ENCODE peak calls at places on chromosome 21, in five cellular contexts. G is K562, Z is GM12878, D is H1, Y is HepG2. S is an unnamed sample.

GRCh38 chr21:39121600-39122355 is 61.5 kb downstream of the PSMG1 start:
- DNase-seq in G (no peak), Z (no peak), D (peak), Y (no peak), S (no peak)

GRCh38 chr21:32538147-32538792 is 47.1 kb downstream of the TCP10L start:
- DNase-seq in G (no peak), Z (no peak), D (no peak), Y (no peak), S (no peak)

GRCh38 chr21:42199488-42200463 is 19.2 kb upstream of the ABCG1 start:
- DNase-seq in G (no peak), Z (peak), D (no peak), Y (peak), S (no peak)

GRCh38 chr21:39180429-39181019 is 2.7 kb downstream of the PSMG1 start:
- DNase-seq in G (no peak), Z (no peak), D (no peak), Y (no peak), S (no peak)

GRCh38 chr21:41958886-41959563 is 5.2 kb upstream of the C2CD2 start:
- DNase-seq in G (no peak), Z (no peak), D (no peak), Y (no peak), S (no peak)

GRCh38 chr21:42980959-42981523 is 6.7 kb downstream of the PKNOX1 start:
- DNase-seq in G (no peak), Z (no peak), D (no peak), Y (no peak), S (no peak)

GRCh38 chr21:43191521-43191920 is 22.7 kb downstream of the CRYAA start:
- DNase-seq in G (no peak), Z (no peak), D (no peak), Y (no peak), S (no peak)

GRCh38 chr21:36134820-36135390 is at the start of gene CBR3:
- DNase-seq in G (no peak), Z (no peak), D (no peak), Y (no peak), S (peak)

GRCh38 chr21:29194847-29195246 is 64.4 kb downstream of the MAP3K7CL start:
- DNase-seq in G (no peak), Z (no peak), D (no peak), Y (peak), S (no peak)
- TF ChIP-seq SIN3A in G (no peak), Z (no peak), D (no peak), Y (no peak), S (no peak)

DNA sequence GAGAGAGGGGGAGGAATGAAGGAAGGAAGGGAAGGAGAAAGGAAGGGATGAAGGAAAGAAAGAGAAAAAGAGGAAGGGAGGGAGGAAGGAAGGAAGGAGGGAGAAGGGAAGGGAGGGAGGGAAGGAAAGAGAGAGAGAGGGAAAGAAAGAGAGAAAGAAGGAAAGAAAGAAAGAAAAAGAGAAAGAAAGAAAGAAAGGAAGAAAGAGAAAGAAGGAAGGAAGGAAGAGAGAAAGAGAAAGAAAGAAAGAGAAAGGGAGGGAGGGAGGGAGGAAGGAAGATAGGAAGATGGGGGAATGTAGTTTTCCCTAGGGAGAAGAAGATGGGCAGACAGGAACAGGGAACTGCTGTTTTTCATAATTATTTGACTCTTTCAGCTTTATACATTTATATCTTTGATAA is 115.1 kb upstream of the CXADR start:
- DNase-seq in G (no peak), Z (no peak), D (no peak), Y (no peak), S (no peak)
- TF ChIP-seq TAF1 in G (no peak), Z (no peak), D (no peak), Y (no peak), S (no peak)

GRCh38 chr21:44421901-44422840 is 33.1 kb upstream of the LRRC3 start:
- DNase-seq in G (no peak), Z (no peak), D (no peak), Y (no peak), S (no peak)

GRCh38 chr21:44423312-44423821 is 31.9 kb upstream of the LRRC3 start:
- DNase-seq in G (no peak), Z (no peak), D (no peak), Y (no peak), S (no peak)

GRCh38 chr21:44425307-44425894 is 29.9 kb upstream of the LRRC3 start:
- DNase-seq in G (no peak), Z (no peak), D (no peak), Y (no peak), S (no peak)

GRCh38 chr21:44424608-44425306 is 30.6 kb upstream of the LRRC3 start:
- DNase-seq in G (no peak), Z (no peak), D (no peak), Y (no peak), S (no peak)

GRCh38 chr21:44423941-44424607 is 31.2 kb upstream of the LRRC3 start:
- DNase-seq in G (no peak), Z (no peak), D (no peak), Y (no peak), S (no peak)
- TF ChIP-seq SIN3A in G (no peak), Z (no peak), D (no peak), Y (no peak), S (no peak)

DNA sequence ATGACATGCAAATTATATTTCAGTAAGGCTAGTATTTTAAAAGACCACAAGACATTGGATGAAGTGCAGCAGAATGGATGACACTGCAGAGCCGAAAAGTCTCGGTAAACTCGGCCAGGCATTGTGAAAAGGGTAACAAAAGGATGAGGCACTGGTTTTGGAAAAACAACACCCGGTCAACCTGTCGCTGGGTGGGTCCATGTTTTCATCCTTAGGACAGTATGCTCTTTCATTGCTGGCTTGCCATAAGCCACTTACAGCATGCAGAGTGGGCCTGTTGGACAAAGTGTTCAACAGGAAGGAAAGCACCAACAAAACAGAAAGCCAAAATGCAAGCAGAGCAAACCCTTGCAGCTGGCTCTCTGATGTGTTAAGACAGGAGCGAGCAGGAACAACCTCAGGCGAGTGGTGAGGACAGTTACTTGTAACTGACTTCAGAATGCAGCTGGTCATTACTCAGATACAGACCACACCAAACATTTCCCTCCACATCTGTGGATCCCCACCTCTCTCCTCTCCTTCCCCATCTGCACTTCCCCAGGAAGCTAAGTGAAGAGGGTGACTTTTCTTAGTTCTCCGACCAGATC is 2.9 kb upstream of the RCAN1 start:
- DNase-seq in G (no peak), Z (no peak), D (no peak), Y (no peak), S (no peak)
- TF ChIP-seq TAF1 in G (no peak), Z (no peak), D (no peak), Y (no peak), S (no peak)

GRCh38 chr21:45511661-45512431 is 30.4 kb downstream of the SLC19A1 start:
- DNase-seq in G (no peak), Z (no peak), D (no peak), Y (no peak), S (no peak)

GRCh38 chr21:45513741-45514310 is 28.4 kb downstream of the SLC19A1 start:
- DNase-seq in G (no peak), Z (no peak), D (no peak), Y (no peak), S (no peak)

GRCh38 chr21:45514311-45515021 is 27.8 kb downstream of the SLC19A1 start:
- DNase-seq in G (no peak), Z (no peak), D (no peak), Y (no peak), S (no peak)

GRCh38 chr21:45512626-45513002 is 29.6 kb downstream of the SLC19A1 start:
- DNase-seq in G (no peak), Z (no peak), D (no peak), Y (no peak), S (no peak)

GRCh38 chr21:45513003-45513706 is 29.1 kb downstream of the SLC19A1 start:
- DNase-seq in G (no peak), Z (no peak), D (no peak), Y (no peak), S (no peak)
- TF ChIP-seq SIN3A in G (no peak), Z (no peak), D (no peak), Y (no peak), S (no peak)

GRCh38 chr21:46055863-46056281 is 42.0 kb upstream of the COL6A2 start:
- DNase-seq in G (no peak), Z (no peak), D (no peak), Y (no peak), S (no peak)
- TF ChIP-seq TAF1 in G (no peak), Z (no peak), D (no peak), Y (no peak), S (no peak)

GRCh38 chr21:45542667-45543370 is 579 bp upstream of the SLC19A1 start:
- DNase-seq in G (no peak), Z (no peak), D (peak), Y (no peak), S (peak)

GRCh38 chr21:45544449-45545235 is 2.4 kb upstream of the SLC19A1 start:
- DNase-seq in G (no peak), Z (no peak), D (peak), Y (no peak), S (no peak)

GRCh38 chr21:45543710-45544448 is 1.6 kb upstream of the SLC19A1 start:
- DNase-seq in G (no peak), Z (no peak), D (peak), Y (no peak), S (peak)

GRCh38 chr21:45542242-45542666 is at the start of gene SLC19A1:
- DNase-seq in G (peak), Z (no peak), D (peak), Y (no peak), S (peak)

DNA sequence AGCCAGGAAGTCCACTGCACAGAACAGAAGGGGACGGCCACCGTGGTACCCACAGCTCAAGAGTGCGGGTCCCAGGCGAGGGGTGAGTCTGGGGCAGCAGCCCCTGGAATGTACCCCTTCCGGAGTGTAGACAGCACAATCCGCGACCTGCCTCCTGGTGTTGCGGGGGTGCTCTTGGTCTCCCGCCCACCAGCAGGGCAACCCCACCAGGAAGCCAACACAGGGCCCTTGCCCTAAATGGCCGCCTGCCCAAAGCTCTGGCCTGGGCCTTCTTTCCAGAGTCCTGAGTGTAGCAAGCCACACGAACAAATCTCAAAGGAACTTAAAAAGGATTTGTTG is 1.1 kb upstream of the SLC19A1 start:
- DNase-seq in G (no peak), Z (no peak), D (no peak), Y (no peak), S (peak)
- TF ChIP-seq SIN3A in G (no peak), Z (no peak), D (no peak), Y (no peak), S (no peak)